ENCODE peak calls at places on chromosome 11, in nine cellular contexts. R, N, H, Z, T, M, O, A and J are unnamed samples.

GRCh38 chr11:68533945-68534344 is 73.4 kb downstream of the PPP6R3 start:
- DNase-seq in R (no peak), N (no peak), H (no peak), Z (no peak), T (no peak), M (no peak), O (no peak), A (no peak), J (no peak)

GRCh38 chr11:75337195-75337654 is 14.2 kb downstream of the ARRB1 start:
- DNase-seq in R (no peak), N (peak; percentile 75), H (no peak), Z (no peak), T (no peak), M (peak; percentile 74), O (no peak), A (no peak), J (no peak)

GRCh38 chr11:1749020-1749758 is 1.2 kb downstream of the IFITM10 start:
- DNase-seq in R (no peak), N (peak; percentile 77), H (no peak), Z (no peak), T (no peak), M (no peak), O (no peak), A (no peak), J (no peak)

GRCh38 chr11:68328374-68329091 is 16.1 kb downstream of the LRP5 start:
- DNase-seq in R (peak; percentile 51), N (no peak), H (no peak), Z (no peak), T (peak; percentile 72), M (peak; percentile 74), O (no peak), A (peak; percentile 18), J (no peak)

GRCh38 chr11:122198291-122198983 is 82.4 kb upstream of the BLID start:
- DNase-seq in R (no peak), N (no peak), H (no peak), Z (no peak), T (no peak), M (no peak), O (no peak), A (no peak), J (no peak)

GRCh38 chr11:64916040-64916847 is 765 bp downstream of the ATG2A start:
- DNase-seq in R (peak; percentile 52), N (no peak), H (no peak), Z (peak; percentile 51), T (peak; percentile 53), M (peak; percentile 69), O (no peak), A (no peak), J (peak; percentile 87)

GRCh38 chr11:34570584-34570983 is 50.3 kb upstream of the EHF start:
- DNase-seq in R (peak; percentile 51), N (no peak), H (no peak), Z (no peak), T (no peak), M (peak; percentile 8), O (no peak), A (peak; percentile 26), J (no peak)

GRCh38 chr11:47606731-47607130 is 12.5 kb upstream of the C1QTNF4 start:
- DNase-seq in R (no peak), N (no peak), H (no peak), Z (no peak), T (no peak), M (no peak), O (no peak), A (peak; percentile 19), J (peak; percentile 54)

GRCh38 chr11:110527146-110527545 is 97.4 kb downstream of the FDX1 start:
- DNase-seq in R (no peak), N (no peak), H (no peak), Z (no peak), T (no peak), M (no peak), O (no peak), A (peak; percentile 18), J (no peak)

GRCh38 chr11:13859986-13860385 is 102.5 kb upstream of the SPON1 start:
- DNase-seq in R (no peak), N (no peak), H (no peak), Z (no peak), T (no peak), M (no peak), O (no peak), A (no peak), J (no peak)

GRCh38 chr11:12725863-12726666 is 51.8 kb downstream of the TEAD1 start:
- DNase-seq in R (no peak), N (no peak), H (no peak), Z (no peak), T (no peak), M (no peak), O (no peak), A (peak; percentile 69), J (no peak)

GRCh38 chr11:721913-722811 is 16.1 kb downstream of the EPS8L2 start:
- DNase-seq in R (no peak), N (no peak), H (no peak), Z (no peak), T (peak; percentile 49), M (peak; percentile 66), O (no peak), A (no peak), J (peak; percentile 64)

GRCh38 chr11:75428301-75428724 is 4.7 kb downstream of the KLHL35 start:
- DNase-seq in R (peak; percentile 91), N (peak; percentile 95), H (peak; percentile 94), Z (no peak), T (peak; percentile 89), M (peak; percentile 95), O (no peak), A (peak; percentile 91), J (peak; percentile 96)

DNA sequence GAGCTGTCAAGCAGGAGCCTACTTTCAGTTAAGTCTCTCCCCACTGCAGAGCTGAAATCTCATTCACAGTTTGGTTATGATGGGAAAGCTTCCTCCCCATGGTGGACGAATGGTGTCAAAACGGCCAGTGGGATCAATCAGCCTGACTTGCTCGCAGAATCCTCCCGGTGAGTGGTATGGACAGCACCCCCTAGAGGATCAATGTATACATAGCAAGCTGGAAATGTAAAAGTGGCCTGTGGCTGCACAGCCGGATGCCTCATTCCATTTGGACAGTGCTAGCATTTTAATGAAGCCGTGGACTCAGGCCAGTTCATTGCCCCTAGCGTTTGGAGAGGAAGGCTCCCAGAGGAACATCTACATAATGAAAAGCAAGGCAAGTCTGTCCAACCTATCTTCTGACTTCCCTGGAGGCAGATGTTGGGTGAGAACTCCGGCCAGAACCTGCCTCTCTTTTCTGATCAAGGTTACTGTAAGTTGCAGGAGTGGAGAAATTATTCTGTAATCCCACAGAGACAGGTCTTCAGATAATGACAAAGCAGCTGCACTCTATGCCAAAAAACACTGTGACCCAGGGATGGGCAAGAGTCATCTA is 942.3 kb downstream of the NTM start:
- DNase-seq in R (no peak), N (no peak), H (no peak), Z (peak; percentile 22), T (no peak), M (peak; percentile 45), O (no peak), A (peak; percentile 46), J (no peak)
- TF ChIP-seq CTCF in R (peak; percentile 7), N (no peak), H (no peak), Z (peak; percentile 65), T (peak; percentile 26), M (peak; percentile 83), O (peak; percentile 48), A (peak; percentile 72), J (no peak)

GRCh38 chr11:8833568-8834275 is 77.3 kb upstream of the AKIP1 start:
- DNase-seq in R (no peak), N (no peak), H (no peak), Z (no peak), T (no peak), M (peak; percentile 17), O (no peak), A (peak; percentile 62), J (peak; percentile 13)

GRCh38 chr11:8832571-8833260 is 78.3 kb upstream of the AKIP1 start:
- DNase-seq in R (peak; percentile 35), N (no peak), H (no peak), Z (no peak), T (no peak), M (no peak), O (no peak), A (peak; percentile 77), J (no peak)

GRCh38 chr11:8831861-8832260 is 79.1 kb upstream of the AKIP1 start:
- DNase-seq in R (no peak), N (no peak), H (no peak), Z (no peak), T (no peak), M (no peak), O (no peak), A (no peak), J (no peak)

GRCh38 chr11:8830641-8831040 is 80.3 kb upstream of the AKIP1 start:
- DNase-seq in R (no peak), N (no peak), H (no peak), Z (no peak), T (no peak), M (no peak), O (no peak), A (no peak), J (no peak)

DNA sequence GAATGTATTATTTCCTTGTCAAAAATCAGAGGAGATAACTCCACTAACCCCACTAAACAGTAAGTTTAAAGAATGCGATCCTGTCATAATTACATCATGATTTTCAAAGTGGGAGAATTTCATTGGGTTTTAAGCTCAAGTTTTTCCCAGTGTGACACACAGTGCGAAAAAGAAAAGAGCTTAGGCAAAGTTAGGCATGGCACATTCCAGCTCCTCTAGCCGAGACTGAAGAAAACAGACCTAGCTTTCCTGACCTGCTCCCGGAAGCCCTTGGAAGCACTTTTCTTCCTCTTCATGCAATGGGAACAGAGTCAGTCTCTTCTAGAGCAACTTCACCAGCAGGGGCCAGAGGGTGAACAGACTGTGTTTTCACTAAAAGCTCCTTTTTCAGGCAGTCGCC is 76.6 kb upstream of the AKIP1 start:
- DNase-seq in R (no peak), N (no peak), H (no peak), Z (no peak), T (no peak), M (no peak), O (no peak), A (no peak), J (peak; percentile 24)
- TF ChIP-seq CTCF in R (no peak), N (no peak), H (no peak), Z (no peak), T (no peak), M (no peak), O (no peak), A (no peak), J (no peak)

GRCh38 chr11:22633354-22633902 is 7.8 kb upstream of the FANCF start:
- DNase-seq in R (no peak), N (no peak), H (no peak), Z (no peak), T (no peak), M (no peak), O (no peak), A (no peak), J (no peak)
- TF ChIP-seq CTCF in R (no peak), N (no peak), H (no peak), Z (peak; percentile 14), T (no peak), M (no peak), O (no peak), A (no peak), J (no peak)

GRCh38 chr11:95545116-95545875 is 244.3 kb downstream of the FAM76B start:
- DNase-seq in R (no peak), N (no peak), H (no peak), Z (no peak), T (no peak), M (peak; percentile 22), O (no peak), A (no peak), J (no peak)
- TF ChIP-seq CTCF in R (no peak), N (no peak), H (no peak), Z (peak; percentile 40), T (no peak), M (no peak), O (no peak), A (peak; percentile 8), J (no peak)